ENCODE peak calls at places on chromosomes 12 and 14, in four cellular contexts. K, R, T and Z are unnamed samples.
A peak's percentile ranks its signal among the peaks of the same experiment; 100 is the strongest.

GRCh38 chr12:124318336-124319020 is 23.6 kb downstream of the RFLNA start:
- DNase-seq in K (no peak), R (no peak), T (no peak), Z (no peak)

GRCh38 chr12:119208626-119209061 is 29.9 kb downstream of the HSPB8 start:
- DNase-seq in K (peak; percentile 94), R (peak; percentile 4), T (peak; percentile 28), Z (peak; percentile 71)

GRCh38 chr12:29229158-29229505 is 80.1 kb downstream of the FAR2 start:
- DNase-seq in K (no peak), R (no peak), T (no peak), Z (no peak)

GRCh38 chr12:119621878-119622277 is 28.3 kb downstream of the TMEM233 start:
- DNase-seq in K (no peak), R (no peak), T (no peak), Z (no peak)

GRCh38 chr12:74899031-74899829 is 310.4 kb downstream of the KCNC2 start:
- DNase-seq in K (no peak), R (no peak), T (no peak), Z (no peak)

GRCh38 chr14:104889374-104889755 is 24.3 kb downstream of the CEP170B start:
- DNase-seq in K (no peak), R (no peak), T (no peak), Z (no peak)

GRCh38 chr12:118103231-118103600 is 595 bp downstream of the VSIG10 start:
- DNase-seq in K (peak; percentile 29), R (peak; percentile 41), T (no peak), Z (no peak)

GRCh38 chr12:67077617-67078016 is 191.5 kb upstream of the CAND1 start:
- DNase-seq in K (no peak), R (peak; percentile 88), T (no peak), Z (peak; percentile 8)

GRCh38 chr12:122944588-122944987 is 21.7 kb downstream of the ABCB9 start:
- DNase-seq in K (no peak), R (peak; percentile 96), T (peak; percentile 69), Z (peak; percentile 33)

GRCh38 chr12:64806593-64806992 is 17.9 kb upstream of the TBC1D30 start:
- DNase-seq in K (no peak), R (peak; percentile 94), T (no peak), Z (peak; percentile 54)

GRCh38 chr12:102676812-102677211 is 196.4 kb upstream of the IGF1 start:
- DNase-seq in K (no peak), R (no peak), T (no peak), Z (no peak)

GRCh38 chr12:22286569-22286968 is 47.9 kb downstream of the ST8SIA1 start:
- DNase-seq in K (no peak), R (no peak), T (no peak), Z (peak; percentile 65)

GRCh38 chr12:46265102-46265501 is 3.7 kb downstream of the SLC38A1 start:
- DNase-seq in K (no peak), R (no peak), T (no peak), Z (no peak)

GRCh38 chr12:112944028-112944690 is 5.9 kb downstream of the OAS3 start:
- DNase-seq in K (no peak), R (no peak), T (no peak), Z (no peak)

GRCh38 chr12:105554223-105554678 is 223.8 kb downstream of the C12orf75 start:
- DNase-seq in K (no peak), R (peak; percentile 84), T (no peak), Z (no peak)

DNA sequence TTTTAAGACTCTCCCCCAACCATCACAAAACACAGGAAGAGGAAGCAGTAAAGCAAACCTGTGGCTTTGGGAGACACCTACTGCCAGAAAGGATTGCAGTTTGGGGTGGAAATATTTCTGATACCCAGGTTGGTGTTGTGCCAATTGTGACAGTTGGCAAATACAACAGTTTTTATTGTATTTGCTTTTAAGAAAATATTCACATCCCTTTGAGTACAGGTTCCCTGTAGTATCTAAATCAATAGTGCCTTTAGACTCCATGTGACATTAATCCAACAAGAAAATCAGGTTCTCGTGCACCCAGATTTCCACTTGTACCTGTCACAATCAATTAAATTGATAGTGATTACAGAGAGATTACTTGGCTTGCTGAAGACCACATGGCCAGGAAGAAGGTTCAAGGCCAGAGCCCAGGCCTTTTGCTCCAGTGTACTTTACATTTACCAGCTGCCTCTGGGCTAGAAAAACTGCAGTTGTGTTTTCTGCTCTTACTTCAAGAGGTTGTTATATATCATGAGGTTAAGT is 361.2 kb downstream of the ATP23 start:
- DNase-seq in K (no peak), R (peak; percentile 88), T (no peak), Z (no peak)
- TF ChIP-seq CTCF in K (peak; percentile 23), R (peak; percentile 54), T (no peak), Z (no peak)

GRCh38 chr12:65949009-65949623 is 124.8 kb downstream of the HMGA2 start:
- DNase-seq in K (no peak), R (no peak), T (no peak), Z (no peak)
- H3K4me3 ChIP-seq in K (no peak overlapping the region), R (no peak overlapping the region), T (no peak overlapping the region), Z (no peak overlapping the region)

GRCh38 chr12:38664661-38665269 is 240.6 kb downstream of the CPNE8 start:
- DNase-seq in K (no peak), R (peak; percentile 65), T (no peak), Z (peak; percentile 40)
- TF ChIP-seq CTCF in K (peak; percentile 43), R (peak; percentile 87), T (no peak), Z (peak; percentile 63)

GRCh38 chr12:54601841-54602240 is 13.4 kb upstream of the PPP1R1A start:
- DNase-seq in K (no peak), R (peak; percentile 26), T (no peak), Z (no peak)

GRCh38 chr12:54603872-54604271 is 15.4 kb upstream of the PPP1R1A start:
- DNase-seq in K (no peak), R (no peak), T (no peak), Z (no peak)

GRCh38 chr12:54604436-54604835 is 16.0 kb upstream of the PPP1R1A start:
- DNase-seq in K (no peak), R (no peak), T (no peak), Z (no peak)

GRCh38 chr12:54603173-54603814 is 14.8 kb upstream of the PPP1R1A start:
- DNase-seq in K (no peak), R (peak; percentile 78), T (peak; percentile 71), Z (peak; percentile 78)

DNA sequence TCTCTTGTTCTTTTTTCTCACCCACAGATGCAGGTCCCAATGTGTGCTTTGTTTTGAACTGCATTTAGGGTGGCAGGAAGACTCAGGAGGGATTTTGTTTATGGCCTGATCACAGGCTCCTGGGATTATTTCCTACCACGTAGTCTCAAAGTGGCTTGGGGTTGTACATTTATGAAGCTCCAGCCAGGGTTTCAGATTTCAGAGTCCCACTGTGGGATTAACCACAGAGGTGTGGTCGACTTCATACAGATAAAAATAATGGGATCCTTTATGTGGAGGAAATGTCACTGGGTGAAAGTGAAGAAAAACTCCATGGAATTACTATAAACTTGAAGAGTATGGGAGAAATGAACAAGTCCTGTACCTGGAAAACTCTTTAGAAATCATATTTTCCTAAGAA is 14.2 kb upstream of the PPP1R1A start:
- DNase-seq in K (no peak), R (no peak), T (no peak), Z (no peak)
- H3K4me3 ChIP-seq in K (no peak overlapping the region), R (no peak overlapping the region), T (no peak overlapping the region), Z (no peak overlapping the region)

DNA sequence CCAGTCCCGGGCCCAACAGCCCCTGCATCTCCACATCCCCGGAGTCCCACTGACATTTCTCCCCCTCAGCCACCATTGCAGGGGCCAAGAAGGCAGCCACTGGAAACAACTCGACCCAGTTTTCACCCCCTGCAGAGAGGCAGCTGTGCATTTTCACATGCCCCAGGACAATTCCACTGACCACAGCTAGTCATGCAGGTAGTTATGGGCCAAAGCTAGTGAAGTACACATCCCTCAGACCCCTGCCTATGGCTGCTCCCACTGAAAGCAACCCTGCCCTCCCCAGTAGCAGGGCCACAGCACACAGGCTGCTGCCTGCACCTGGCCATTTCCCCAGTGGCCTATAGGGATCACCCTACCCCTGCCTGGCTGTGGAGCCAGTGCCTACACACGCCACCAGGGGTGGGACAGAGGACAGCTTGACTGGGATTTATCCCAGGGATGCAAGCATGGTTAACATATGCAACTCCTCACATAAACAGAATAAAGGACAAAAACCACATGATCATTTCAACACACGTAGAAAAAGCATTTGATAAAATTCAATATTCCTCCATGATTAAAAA is 154.0 kb downstream of the NDUFA12 start:
- DNase-seq in K (no peak), R (no peak), T (no peak), Z (no peak)
- TF ChIP-seq CTCF in K (no peak), R (no peak), T (no peak), Z (no peak)

GRCh38 chr12:14260011-14260993 is 105.2 kb upstream of the ATF7IP start:
- DNase-seq in K (peak; percentile 95), R (peak; percentile 78), T (peak; percentile 89), Z (peak; percentile 94)
- H3K4me3 ChIP-seq in K (peak overlapping the region; percentile 39), R (peak overlapping the region; percentile 15), T (peak overlapping the region; percentile 27), Z (peak overlapping the region; percentile 17)

GRCh38 chr14:50035214-50035613 is 81.2 kb downstream of the VCPKMT start:
- DNase-seq in K (no peak), R (no peak), T (no peak), Z (no peak)
- TF ChIP-seq CTCF in K (no peak), R (no peak), T (no peak), Z (no peak)